ENCODE peak calls at places on chromosomes 4 and X, in five cellular contexts. One of them, this sample, is unnamed. For H3K27me3, the result is how much of the 10 kb centered on the place peaks cover.

GRCh38 chr4:95296052-95296451 is 252.7 kb downstream of the UNC5C start:
- DNase-seq in endodermal cell: no peak
- DNase-seq in astrocyte: no peak
- DNase-seq in pancreas: no peak
- DNase-seq in osteoblast: no peak
- DNase-seq in this sample: no peak

GRCh38 chrX:53281321-53281822 is at the start of gene IQSEC2:
- DNase-seq in endodermal cell: peak
- DNase-seq in astrocyte: peak
- DNase-seq in pancreas: peak
- DNase-seq in osteoblast: peak
- DNase-seq in this sample: peak

GRCh38 chrX:45621356-45622041 is 420.8 kb upstream of the DIPK2B start:
- DNase-seq in endodermal cell: no peak
- DNase-seq in astrocyte: peak
- DNase-seq in pancreas: no peak
- DNase-seq in osteoblast: peak
- DNase-seq in this sample: no peak

GRCh38 chrX:78024349-78025108 is 55.1 kb upstream of the PGAM4 start:
- DNase-seq in endodermal cell: peak
- DNase-seq in astrocyte: no peak
- DNase-seq in pancreas: peak
- DNase-seq in osteoblast: peak
- DNase-seq in this sample: peak

GRCh38 chr4:3041192-3042142 is 32.9 kb downstream of the HTT-AS start:
- DNase-seq in endodermal cell: peak
- DNase-seq in astrocyte: peak
- DNase-seq in pancreas: no peak
- DNase-seq in osteoblast: peak
- DNase-seq in this sample: peak

GRCh38 chrX:27890611-27891010 is 82.8 kb downstream of the MAGEB10 start:
- DNase-seq in endodermal cell: no peak
- DNase-seq in astrocyte: peak
- DNase-seq in pancreas: no peak
- DNase-seq in osteoblast: no peak
- DNase-seq in this sample: no peak

GRCh38 chr4:145580906-145581305 is 38.3 kb upstream of the MMAA start:
- DNase-seq in endodermal cell: no peak
- DNase-seq in astrocyte: peak
- DNase-seq in pancreas: no peak
- DNase-seq in osteoblast: no peak
- DNase-seq in this sample: no peak

GRCh38 chr4:102339018-102339417 is 6.3 kb downstream of the SLC39A8 start:
- DNase-seq in endodermal cell: no peak
- DNase-seq in astrocyte: no peak
- DNase-seq in pancreas: no peak
- DNase-seq in osteoblast: no peak
- DNase-seq in this sample: no peak

GRCh38 chr4:109435635-109436034 is 2.0 kb downstream of the SEC24B start:
- DNase-seq in endodermal cell: no peak
- DNase-seq in astrocyte: no peak
- DNase-seq in pancreas: no peak
- DNase-seq in osteoblast: no peak
- DNase-seq in this sample: no peak

GRCh38 chr4:184819786-184820185 is 6.0 kb downstream of the ACSL1 start:
- DNase-seq in endodermal cell: no peak
- DNase-seq in astrocyte: no peak
- DNase-seq in pancreas: no peak
- DNase-seq in osteoblast: no peak
- DNase-seq in this sample: no peak

GRCh38 chrX:39633293-39633692 is 464.5 kb downstream of the BCOR start:
- DNase-seq in endodermal cell: no peak
- DNase-seq in astrocyte: peak
- DNase-seq in pancreas: no peak
- DNase-seq in osteoblast: no peak
- DNase-seq in this sample: no peak

GRCh38 chr4:141686929-141687328 is 50.5 kb downstream of the IL15 start:
- DNase-seq in endodermal cell: no peak
- DNase-seq in astrocyte: no peak
- DNase-seq in pancreas: no peak
- DNase-seq in osteoblast: peak
- DNase-seq in this sample: no peak

GRCh38 chr4:148574941-148575340 is 132.7 kb upstream of the NR3C2 start:
- DNase-seq in endodermal cell: no peak
- DNase-seq in astrocyte: no peak
- DNase-seq in pancreas: no peak
- DNase-seq in osteoblast: no peak
- DNase-seq in this sample: no peak

GRCh38 chr4:140707325-140707724 is 48.9 kb downstream of the TBC1D9 start:
- DNase-seq in endodermal cell: no peak
- DNase-seq in astrocyte: no peak
- DNase-seq in pancreas: no peak
- DNase-seq in osteoblast: no peak
- DNase-seq in this sample: no peak

GRCh38 chrX:14124562-14124961 is 94.9 kb upstream of the GEMIN8 start:
- DNase-seq in endodermal cell: no peak
- DNase-seq in astrocyte: no peak
- DNase-seq in pancreas: no peak
- DNase-seq in osteoblast: no peak
- DNase-seq in this sample: no peak

GRCh38 chr4:2761035-2761923 is 5.1 kb upstream of the TNIP2 start:
- DNase-seq in endodermal cell: peak
- DNase-seq in astrocyte: no peak
- DNase-seq in pancreas: peak
- DNase-seq in osteoblast: peak
- DNase-seq in this sample: no peak

GRCh38 chrX:37349131-37350033 is at the start of gene PRRG1:
- DNase-seq in endodermal cell: peak
- DNase-seq in astrocyte: peak
- DNase-seq in pancreas: peak
- DNase-seq in osteoblast: peak
- DNase-seq in this sample: peak

GRCh38 chr4:53098681-53099121 is 236.6 kb downstream of the RASL11B start:
- DNase-seq in endodermal cell: no peak
- DNase-seq in astrocyte: peak
- DNase-seq in pancreas: no peak
- DNase-seq in osteoblast: peak
- DNase-seq in this sample: no peak

DNA sequence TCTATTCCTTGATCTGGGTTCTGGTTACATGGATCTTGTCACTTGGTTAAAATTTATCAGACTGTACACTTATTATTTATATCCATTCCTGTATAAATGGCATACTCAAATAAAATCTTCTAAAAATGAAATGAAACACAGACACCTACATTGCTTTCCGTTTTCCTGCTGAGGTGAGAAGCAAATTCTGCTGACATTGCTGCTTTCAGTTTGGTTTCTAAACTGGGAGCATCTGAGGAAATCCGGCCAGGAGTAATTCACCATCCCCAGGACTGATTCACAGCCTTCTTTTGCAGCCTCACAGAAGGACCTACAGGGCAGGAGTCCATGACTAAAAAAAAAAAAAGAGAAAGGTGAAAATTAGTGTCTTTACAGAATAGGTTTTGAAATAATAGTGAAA is 93.6 kb downstream of the CORIN start:
- DNase-seq in endodermal cell: no peak
- DNase-seq in astrocyte: no peak
- DNase-seq in pancreas: no peak
- DNase-seq in osteoblast: peak
- DNase-seq in this sample: no peak
- H3K4me3 ChIP-seq in endodermal cell: no peak
- H3K4me3 ChIP-seq in astrocyte: no peak
- H3K4me3 ChIP-seq in pancreas: no peak
- H3K4me3 ChIP-seq in osteoblast: peak
- H3K4me3 ChIP-seq in this sample: no peak

GRCh38 chrX:85018471-85018870 is 14.8 kb downstream of the APOOL start:
- DNase-seq in endodermal cell: no peak
- DNase-seq in astrocyte: no peak
- DNase-seq in pancreas: no peak
- DNase-seq in osteoblast: no peak
- DNase-seq in this sample: no peak

GRCh38 chrX:85024562-85024961 is 20.9 kb downstream of the APOOL start:
- DNase-seq in endodermal cell: no peak
- DNase-seq in astrocyte: no peak
- DNase-seq in pancreas: no peak
- DNase-seq in osteoblast: no peak
- DNase-seq in this sample: no peak

GRCh38 chrX:85017721-85018120 is 14.0 kb downstream of the APOOL start:
- DNase-seq in endodermal cell: no peak
- DNase-seq in astrocyte: peak
- DNase-seq in pancreas: no peak
- DNase-seq in osteoblast: no peak
- DNase-seq in this sample: no peak

GRCh38 chrX:85024044-85024443 is 20.4 kb downstream of the APOOL start:
- DNase-seq in endodermal cell: no peak
- DNase-seq in astrocyte: peak
- DNase-seq in pancreas: no peak
- DNase-seq in osteoblast: peak
- DNase-seq in this sample: no peak

DNA sequence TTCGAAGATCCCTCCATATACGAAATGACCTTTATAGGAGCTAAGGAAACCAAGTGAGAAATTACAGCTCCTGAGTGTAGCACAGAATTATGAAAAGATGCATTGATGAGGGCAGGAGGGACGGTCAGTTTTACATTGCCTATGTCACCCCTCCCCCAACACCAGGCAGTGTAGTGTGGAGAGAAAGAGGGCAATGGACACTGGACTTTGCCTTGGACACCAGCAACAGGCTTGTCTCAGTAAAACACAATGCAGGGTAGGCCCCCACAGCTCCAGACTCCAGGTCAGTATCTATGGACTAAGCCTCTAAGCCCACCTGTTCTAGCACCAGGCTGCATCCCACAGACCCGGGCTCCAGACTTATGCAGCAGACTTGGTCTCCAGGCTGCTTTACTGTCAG is 16.5 kb downstream of the APOOL start:
- DNase-seq in endodermal cell: no peak
- DNase-seq in astrocyte: no peak
- DNase-seq in pancreas: no peak
- DNase-seq in osteoblast: peak
- DNase-seq in this sample: no peak
- H3K27me3 ChIP-seq in endodermal cell: under half
- H3K27me3 ChIP-seq in astrocyte: under half
- H3K27me3 ChIP-seq in pancreas: under half
- H3K27me3 ChIP-seq in osteoblast: under half
- H3K27me3 ChIP-seq in this sample: under half

GRCh38 chr4:46933686-46934085 is 24.6 kb upstream of the COX7B2 start:
- DNase-seq in endodermal cell: no peak
- DNase-seq in astrocyte: peak
- DNase-seq in pancreas: no peak
- DNase-seq in osteoblast: no peak
- DNase-seq in this sample: no peak

GRCh38 chr4:46934731-46935130 is 25.7 kb upstream of the COX7B2 start:
- DNase-seq in endodermal cell: no peak
- DNase-seq in astrocyte: no peak
- DNase-seq in pancreas: no peak
- DNase-seq in osteoblast: no peak
- DNase-seq in this sample: no peak

GRCh38 chr4:46931981-46932380 is 22.9 kb upstream of the COX7B2 start:
- DNase-seq in endodermal cell: peak
- DNase-seq in astrocyte: peak
- DNase-seq in pancreas: no peak
- DNase-seq in osteoblast: no peak
- DNase-seq in this sample: no peak

DNA sequence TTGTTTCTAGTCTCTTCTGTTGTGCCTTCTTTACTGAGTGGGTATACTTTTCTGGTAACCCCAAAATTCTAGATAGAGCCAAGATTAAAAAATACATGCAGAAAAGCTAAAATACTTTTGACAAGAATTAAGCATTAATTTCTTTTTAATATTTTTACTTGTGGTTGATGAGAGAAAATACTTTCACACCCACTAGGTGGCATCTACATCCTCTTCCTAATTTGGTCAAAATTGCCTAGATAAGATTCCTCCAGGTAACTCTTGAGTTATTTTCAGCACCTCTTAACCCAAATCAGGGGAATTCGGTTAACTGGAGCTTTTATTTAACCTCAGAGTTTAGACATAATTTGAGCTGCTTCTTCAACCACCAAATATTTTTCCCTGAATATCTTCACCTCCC is 28.4 kb upstream of the COX7B2 start:
- DNase-seq in endodermal cell: no peak
- DNase-seq in astrocyte: peak
- DNase-seq in pancreas: no peak
- DNase-seq in osteoblast: no peak
- DNase-seq in this sample: no peak
- TF ChIP-seq CTCF in endodermal cell: peak
- TF ChIP-seq CTCF in astrocyte: peak
- TF ChIP-seq CTCF in pancreas: no peak
- TF ChIP-seq CTCF in osteoblast: peak
- TF ChIP-seq CTCF in this sample: no peak

GRCh38 chr4:99578679-99579078 is 4.1 kb downstream of the MTTP start:
- DNase-seq in endodermal cell: no peak
- DNase-seq in astrocyte: no peak
- DNase-seq in pancreas: no peak
- DNase-seq in osteoblast: no peak
- DNase-seq in this sample: no peak

GRCh38 chr4:99572527-99573240 is 1.9 kb upstream of the MTTP start:
- DNase-seq in endodermal cell: no peak
- DNase-seq in astrocyte: no peak
- DNase-seq in pancreas: no peak
- DNase-seq in osteoblast: no peak
- DNase-seq in this sample: no peak

GRCh38 chr4:99573735-99574368 is 772 bp upstream of the MTTP start:
- DNase-seq in endodermal cell: no peak
- DNase-seq in astrocyte: no peak
- DNase-seq in pancreas: no peak
- DNase-seq in osteoblast: no peak
- DNase-seq in this sample: no peak

DNA sequence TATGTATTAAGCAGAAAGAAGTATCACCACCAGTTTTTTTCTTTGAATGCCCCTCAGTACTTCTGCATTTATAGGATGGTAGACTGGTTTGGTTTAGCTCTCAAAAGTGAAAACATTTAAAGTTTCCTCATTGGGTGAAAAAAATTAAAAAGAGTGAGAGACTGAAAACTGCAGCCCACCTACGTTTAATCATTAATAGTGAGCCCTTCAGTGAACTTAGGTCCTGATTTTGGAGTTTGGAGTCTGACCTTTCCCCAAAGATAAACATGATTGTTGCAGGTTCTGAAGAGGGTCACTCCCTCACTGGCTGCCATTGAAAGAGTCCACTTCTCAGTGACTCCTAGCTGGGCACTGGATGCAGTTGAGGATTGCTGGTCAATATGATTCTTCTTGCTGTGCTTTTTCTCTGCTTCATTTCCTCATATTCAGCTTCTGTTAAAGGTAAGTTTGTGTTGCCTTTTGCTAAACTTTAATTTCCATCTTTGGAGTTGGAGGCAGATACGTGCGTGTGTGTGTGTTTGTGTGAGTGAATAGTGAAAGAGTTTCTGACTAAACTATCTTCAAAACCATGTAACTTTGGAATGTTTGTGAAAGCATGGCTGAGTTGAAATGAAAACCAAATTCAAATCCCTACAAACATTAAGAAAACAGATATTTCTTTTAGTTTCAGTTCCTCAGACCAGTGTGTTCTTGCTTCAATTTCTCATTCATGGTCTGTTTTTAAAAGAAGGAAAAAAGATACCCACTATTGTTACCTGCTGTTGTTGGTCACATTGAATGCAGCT is at the start of gene MTTP:
- DNase-seq in endodermal cell: no peak
- DNase-seq in astrocyte: no peak
- DNase-seq in pancreas: no peak
- DNase-seq in osteoblast: no peak
- DNase-seq in this sample: no peak
- H3K4me3 ChIP-seq in endodermal cell: no peak
- H3K4me3 ChIP-seq in astrocyte: no peak
- H3K4me3 ChIP-seq in pancreas: no peak
- H3K4me3 ChIP-seq in osteoblast: no peak
- H3K4me3 ChIP-seq in this sample: no peak

This sample was measured in lung.